ENCODE peak calls at places on chromosomes 13 and 19, in ten cellular contexts. One of them, this sample, is unnamed.

GRCh38 chr19:42926781-42927180 is 9.1 kb upstream of the PSG6 start:
- DNase-seq in suprapubic skin: peak; percentile 58
- DNase-seq in IMR-90: no peak
- DNase-seq in ovary: no peak
- DNase-seq in adrenal gland: no peak
- DNase-seq in heart left ventricle: no peak
- DNase-seq in A549: no peak
- DNase-seq in thyroid gland: no peak
- DNase-seq in Peyer's patch: no peak
- DNase-seq in breast epithelium: no peak
- DNase-seq in this sample: no peak

GRCh38 chr13:87078947-87079795 is 592.0 kb upstream of the SLITRK5 start:
- DNase-seq in A549: no peak
- DNase-seq in Peyer's patch: no peak
- DNase-seq in suprapubic skin: no peak
- DNase-seq in breast epithelium: no peak
- DNase-seq in heart left ventricle: no peak
- DNase-seq in adrenal gland: no peak
- DNase-seq in ovary: no peak
- DNase-seq in thyroid gland: no peak
- DNase-seq in IMR-90: no peak
- DNase-seq in this sample: no peak

GRCh38 chr13:72151241-72151640 is 284.2 kb upstream of the DACH1 start:
- DNase-seq in breast epithelium: no peak
- DNase-seq in suprapubic skin: no peak
- DNase-seq in adrenal gland: no peak
- DNase-seq in Peyer's patch: no peak
- DNase-seq in A549: no peak
- DNase-seq in ovary: no peak
- DNase-seq in thyroid gland: no peak
- DNase-seq in heart left ventricle: no peak
- DNase-seq in IMR-90: no peak
- DNase-seq in this sample: no peak

GRCh38 chr19:53906211-53907192 is 2.6 kb upstream of the CACNG7 start:
- DNase-seq in suprapubic skin: no peak
- DNase-seq in A549: peak; percentile 92
- DNase-seq in thyroid gland: no peak
- DNase-seq in Peyer's patch: peak; percentile 67
- DNase-seq in ovary: peak; percentile 53
- DNase-seq in IMR-90: no peak
- DNase-seq in heart left ventricle: peak; percentile 54
- DNase-seq in adrenal gland: peak; percentile 33
- DNase-seq in breast epithelium: no peak
- DNase-seq in this sample: peak; percentile 24

GRCh38 chr13:52048516-52048915 is 24.0 kb downstream of the UTP14C start:
- DNase-seq in suprapubic skin: no peak
- DNase-seq in IMR-90: peak; percentile 41
- DNase-seq in ovary: no peak
- DNase-seq in Peyer's patch: no peak
- DNase-seq in thyroid gland: no peak
- DNase-seq in heart left ventricle: no peak
- DNase-seq in breast epithelium: no peak
- DNase-seq in A549: no peak
- DNase-seq in adrenal gland: no peak
- DNase-seq in this sample: no peak

GRCh38 chr13:64697226-64697625 is 2532.9 kb downstream of the PCDH9 start:
- DNase-seq in IMR-90: no peak
- DNase-seq in A549: no peak
- DNase-seq in thyroid gland: no peak
- DNase-seq in Peyer's patch: no peak
- DNase-seq in suprapubic skin: no peak
- DNase-seq in ovary: no peak
- DNase-seq in adrenal gland: no peak
- DNase-seq in heart left ventricle: no peak
- DNase-seq in breast epithelium: no peak
- DNase-seq in this sample: no peak

GRCh38 chr19:33301011-33301899 is 1.1 kb downstream of the CEBPA start:
- DNase-seq in IMR-90: no peak
- DNase-seq in A549: no peak
- DNase-seq in thyroid gland: peak; percentile 50
- DNase-seq in adrenal gland: no peak
- DNase-seq in heart left ventricle: no peak
- DNase-seq in ovary: no peak
- DNase-seq in Peyer's patch: peak; percentile 47
- DNase-seq in suprapubic skin: no peak
- DNase-seq in breast epithelium: peak; percentile 51
- DNase-seq in this sample: no peak

GRCh38 chr13:80314711-80315505 is 26.0 kb downstream of the SPRY2 start:
- DNase-seq in IMR-90: no peak
- DNase-seq in suprapubic skin: no peak
- DNase-seq in Peyer's patch: no peak
- DNase-seq in thyroid gland: no peak
- DNase-seq in breast epithelium: no peak
- DNase-seq in ovary: no peak
- DNase-seq in heart left ventricle: no peak
- DNase-seq in A549: no peak
- DNase-seq in adrenal gland: no peak
- DNase-seq in this sample: no peak

GRCh38 chr13:98653471-98653985 is 76.6 kb upstream of the STK24 start:
- DNase-seq in A549: peak; percentile 80
- DNase-seq in adrenal gland: peak; percentile 76
- DNase-seq in thyroid gland: peak; percentile 89
- DNase-seq in IMR-90: peak; percentile 71
- DNase-seq in suprapubic skin: peak; percentile 88
- DNase-seq in heart left ventricle: peak; percentile 73
- DNase-seq in Peyer's patch: peak; percentile 93
- DNase-seq in ovary: peak; percentile 82
- DNase-seq in breast epithelium: peak; percentile 76
- DNase-seq in this sample: peak; percentile 88

GRCh38 chr13:95571941-95572340 is 19.4 kb downstream of the CLDN10 start:
- DNase-seq in ovary: no peak
- DNase-seq in IMR-90: no peak
- DNase-seq in suprapubic skin: no peak
- DNase-seq in adrenal gland: no peak
- DNase-seq in A549: no peak
- DNase-seq in thyroid gland: no peak
- DNase-seq in heart left ventricle: no peak
- DNase-seq in Peyer's patch: no peak
- DNase-seq in breast epithelium: no peak
- DNase-seq in this sample: no peak

GRCh38 chr19:51387924-51388389 is at the start of gene LIM2:
- DNase-seq in thyroid gland: no peak
- DNase-seq in breast epithelium: no peak
- DNase-seq in adrenal gland: no peak
- DNase-seq in suprapubic skin: no peak
- DNase-seq in A549: no peak
- DNase-seq in IMR-90: no peak
- DNase-seq in heart left ventricle: no peak
- DNase-seq in Peyer's patch: no peak
- DNase-seq in ovary: no peak
- DNase-seq in this sample: no peak

GRCh38 chr13:113748862-113749451 is 10.1 kb upstream of the TMEM255B start:
- DNase-seq in ovary: no peak
- DNase-seq in Peyer's patch: no peak
- DNase-seq in IMR-90: no peak
- DNase-seq in heart left ventricle: no peak
- DNase-seq in A549: no peak
- DNase-seq in thyroid gland: no peak
- DNase-seq in suprapubic skin: no peak
- DNase-seq in breast epithelium: no peak
- DNase-seq in adrenal gland: no peak
- DNase-seq in this sample: no peak

GRCh38 chr13:76644906-76645305 is 241.3 kb downstream of the KCTD12 start:
- DNase-seq in thyroid gland: no peak
- DNase-seq in ovary: peak; percentile 33
- DNase-seq in breast epithelium: no peak
- DNase-seq in A549: no peak
- DNase-seq in adrenal gland: no peak
- DNase-seq in suprapubic skin: no peak
- DNase-seq in heart left ventricle: no peak
- DNase-seq in Peyer's patch: no peak
- DNase-seq in IMR-90: no peak
- DNase-seq in this sample: no peak

GRCh38 chr19:48194041-48194871 is 23.8 kb downstream of the ZSWIM9 start:
- DNase-seq in A549: no peak
- DNase-seq in thyroid gland: no peak
- DNase-seq in adrenal gland: no peak
- DNase-seq in heart left ventricle: no peak
- DNase-seq in IMR-90: peak; percentile 7
- DNase-seq in Peyer's patch: peak; percentile 52
- DNase-seq in suprapubic skin: peak; percentile 73
- DNase-seq in ovary: no peak
- DNase-seq in breast epithelium: no peak
- DNase-seq in this sample: no peak

GRCh38 chr19:27776020-27776419 is 1436.9 kb downstream of the UQCRFS1 start:
- DNase-seq in suprapubic skin: no peak
- DNase-seq in ovary: no peak
- DNase-seq in IMR-90: peak; percentile 31
- DNase-seq in thyroid gland: no peak
- DNase-seq in A549: peak; percentile 50
- DNase-seq in heart left ventricle: no peak
- DNase-seq in adrenal gland: peak; percentile 17
- DNase-seq in Peyer's patch: no peak
- DNase-seq in breast epithelium: no peak
- DNase-seq in this sample: no peak

GRCh38 chr13:36395280-36395679 is 37.0 kb upstream of the CCNA1 start:
- DNase-seq in suprapubic skin: no peak
- DNase-seq in Peyer's patch: no peak
- DNase-seq in A549: peak; percentile 5
- DNase-seq in ovary: no peak
- DNase-seq in IMR-90: peak; percentile 66
- DNase-seq in thyroid gland: no peak
- DNase-seq in breast epithelium: no peak
- DNase-seq in adrenal gland: no peak
- DNase-seq in heart left ventricle: no peak
- DNase-seq in this sample: no peak

GRCh38 chr19:16260160-16260793 is 62.6 kb downstream of the AP1M1 start:
- DNase-seq in thyroid gland: no peak
- DNase-seq in ovary: no peak
- DNase-seq in Peyer's patch: no peak
- DNase-seq in breast epithelium: no peak
- DNase-seq in adrenal gland: no peak
- DNase-seq in A549: no peak
- DNase-seq in suprapubic skin: no peak
- DNase-seq in heart left ventricle: no peak
- DNase-seq in IMR-90: no peak
- DNase-seq in this sample: no peak

GRCh38 chr19:47039239-47039874 is 9.1 kb downstream of the TMEM160 start:
- DNase-seq in ovary: no peak
- DNase-seq in Peyer's patch: no peak
- DNase-seq in adrenal gland: no peak
- DNase-seq in heart left ventricle: no peak
- DNase-seq in breast epithelium: no peak
- DNase-seq in thyroid gland: no peak
- DNase-seq in suprapubic skin: no peak
- DNase-seq in IMR-90: no peak
- DNase-seq in A549: no peak
- DNase-seq in this sample: no peak
- H3K27ac ChIP-seq in ovary: no peak overlapping the region
- H3K27ac ChIP-seq in Peyer's patch: no peak overlapping the region
- H3K27ac ChIP-seq in adrenal gland: no peak overlapping the region
- H3K27ac ChIP-seq in heart left ventricle: no peak overlapping the region
- H3K27ac ChIP-seq in breast epithelium: no peak overlapping the region
- H3K27ac ChIP-seq in thyroid gland: no peak overlapping the region
- H3K27ac ChIP-seq in suprapubic skin: no peak overlapping the region
- H3K27ac ChIP-seq in IMR-90: no peak overlapping the region
- H3K27ac ChIP-seq in A549: no peak overlapping the region
- H3K27ac ChIP-seq in this sample: no peak overlapping the region

GRCh38 chr19:2015611-2015950 is at the start of gene BTBD2:
- DNase-seq in A549: no peak
- DNase-seq in IMR-90: peak; percentile 84
- DNase-seq in breast epithelium: no peak
- DNase-seq in ovary: peak; percentile 74
- DNase-seq in heart left ventricle: peak; percentile 59
- DNase-seq in adrenal gland: peak; percentile 83
- DNase-seq in suprapubic skin: no peak
- DNase-seq in Peyer's patch: peak; percentile 66
- DNase-seq in thyroid gland: peak; percentile 52
- DNase-seq in this sample: no peak
- TF ChIP-seq POLR2A in A549: no peak
- TF ChIP-seq POLR2A in IMR-90: no peak
- TF ChIP-seq POLR2A in breast epithelium: no peak
- TF ChIP-seq POLR2A in ovary: no peak
- TF ChIP-seq POLR2A in heart left ventricle: no peak
- TF ChIP-seq POLR2A in adrenal gland: no peak
- TF ChIP-seq POLR2A in suprapubic skin: no peak
- TF ChIP-seq POLR2A in Peyer's patch: no peak
- TF ChIP-seq POLR2A in thyroid gland: no peak
- TF ChIP-seq POLR2A in this sample: no peak

GRCh38 chr13:23996456-23996855 is 99.2 kb upstream of the C1QTNF9B start:
- DNase-seq in thyroid gland: no peak
- DNase-seq in adrenal gland: no peak
- DNase-seq in heart left ventricle: no peak
- DNase-seq in suprapubic skin: no peak
- DNase-seq in Peyer's patch: no peak
- DNase-seq in IMR-90: no peak
- DNase-seq in ovary: no peak
- DNase-seq in A549: no peak
- DNase-seq in breast epithelium: no peak
- DNase-seq in this sample: no peak

GRCh38 chr13:23993439-23993980 is 96.2 kb upstream of the C1QTNF9B start:
- DNase-seq in suprapubic skin: no peak
- DNase-seq in heart left ventricle: no peak
- DNase-seq in A549: no peak
- DNase-seq in Peyer's patch: no peak
- DNase-seq in adrenal gland: no peak
- DNase-seq in thyroid gland: no peak
- DNase-seq in IMR-90: peak; percentile 93
- DNase-seq in ovary: no peak
- DNase-seq in breast epithelium: no peak
- DNase-seq in this sample: no peak

GRCh38 chr13:23992722-23993438 is 95.6 kb upstream of the C1QTNF9B start:
- DNase-seq in breast epithelium: no peak
- DNase-seq in A549: no peak
- DNase-seq in ovary: no peak
- DNase-seq in Peyer's patch: no peak
- DNase-seq in adrenal gland: no peak
- DNase-seq in suprapubic skin: no peak
- DNase-seq in IMR-90: no peak
- DNase-seq in heart left ventricle: no peak
- DNase-seq in thyroid gland: no peak
- DNase-seq in this sample: no peak

GRCh38 chr13:23999411-23999810 is 102.1 kb upstream of the C1QTNF9B start:
- DNase-seq in breast epithelium: no peak
- DNase-seq in heart left ventricle: no peak
- DNase-seq in IMR-90: no peak
- DNase-seq in Peyer's patch: no peak
- DNase-seq in A549: no peak
- DNase-seq in suprapubic skin: no peak
- DNase-seq in adrenal gland: no peak
- DNase-seq in ovary: no peak
- DNase-seq in thyroid gland: no peak
- DNase-seq in this sample: no peak

GRCh38 chr13:23995283-23996073 is 98.2 kb upstream of the C1QTNF9B start:
- DNase-seq in IMR-90: no peak
- DNase-seq in A549: no peak
- DNase-seq in heart left ventricle: no peak
- DNase-seq in adrenal gland: no peak
- DNase-seq in ovary: no peak
- DNase-seq in thyroid gland: no peak
- DNase-seq in suprapubic skin: no peak
- DNase-seq in Peyer's patch: no peak
- DNase-seq in breast epithelium: no peak
- DNase-seq in this sample: no peak
- H3K4me3 ChIP-seq in IMR-90: no peak overlapping the region
- H3K4me3 ChIP-seq in A549: no peak overlapping the region
- H3K4me3 ChIP-seq in heart left ventricle: no peak overlapping the region
- H3K4me3 ChIP-seq in adrenal gland: no peak overlapping the region
- H3K4me3 ChIP-seq in ovary: no peak overlapping the region
- H3K4me3 ChIP-seq in thyroid gland: no peak overlapping the region
- H3K4me3 ChIP-seq in suprapubic skin: no peak overlapping the region
- H3K4me3 ChIP-seq in Peyer's patch: no peak overlapping the region
- H3K4me3 ChIP-seq in breast epithelium: no peak overlapping the region
- H3K4me3 ChIP-seq in this sample: no peak overlapping the region

GRCh38 chr19:35298561-35298972 is 6.6 kb downstream of the MAG start:
- DNase-seq in ovary: no peak
- DNase-seq in thyroid gland: no peak
- DNase-seq in IMR-90: no peak
- DNase-seq in A549: no peak
- DNase-seq in heart left ventricle: no peak
- DNase-seq in adrenal gland: no peak
- DNase-seq in suprapubic skin: no peak
- DNase-seq in Peyer's patch: no peak
- DNase-seq in breast epithelium: no peak
- DNase-seq in this sample: no peak
- H3K27ac ChIP-seq in ovary: no peak overlapping the region
- H3K27ac ChIP-seq in thyroid gland: no peak overlapping the region
- H3K27ac ChIP-seq in IMR-90: no peak overlapping the region
- H3K27ac ChIP-seq in A549: no peak overlapping the region
- H3K27ac ChIP-seq in heart left ventricle: no peak overlapping the region
- H3K27ac ChIP-seq in adrenal gland: no peak overlapping the region
- H3K27ac ChIP-seq in suprapubic skin: no peak overlapping the region
- H3K27ac ChIP-seq in Peyer's patch: no peak overlapping the region
- H3K27ac ChIP-seq in breast epithelium: no peak overlapping the region
- H3K27ac ChIP-seq in this sample: no peak overlapping the region

This sample was measured in tibial nerve.